ENCODE peak calls at places on chromosomes 5 and 9, in eight cellular contexts. G, V, Q, P, A, S, W and N are unnamed samples.

GRCh38 chr9:112487008-112487798 is 576 bp downstream of the KIAA1958 start:
- DNase-seq in S (peak), A (peak), Q (peak), W (peak), G (peak), V (peak), P (peak), N (peak)

GRCh38 chr9:69379250-69379982 is 54.4 kb downstream of the ENTREP1 start:
- DNase-seq in A (no peak), V (no peak), G (no peak), S (no peak), P (no peak), W (peak), Q (peak), N (no peak)

GRCh38 chr5:139764250-139764791 is 31.3 kb upstream of the PSD2 start:
- DNase-seq in A (peak), S (peak), G (no peak), V (no peak), P (no peak), W (no peak), Q (peak), N (no peak)

GRCh38 chr5:61245936-61246335 is 83.7 kb upstream of the SMIM15 start:
- DNase-seq in V (no peak), G (no peak), W (no peak), Q (no peak), A (no peak), P (peak), S (no peak), N (no peak)

GRCh38 chr9:124077915-124078572 is 66.5 kb downstream of the LHX2 start:
- DNase-seq in W (no peak), G (no peak), Q (peak), P (no peak), V (no peak), A (no peak), S (no peak), N (no peak)

GRCh38 chr9:37650873-37651768 is at the start of gene FRMPD1:
- DNase-seq in P (peak), S (peak), W (peak), V (no peak), G (peak), A (no peak), Q (peak), N (peak)

GRCh38 chr5:109701252-109701651 is 11.5 kb downstream of the MAN2A1 start:
- DNase-seq in P (no peak), Q (no peak), S (no peak), W (no peak), V (no peak), A (no peak), G (no peak), N (no peak)

GRCh38 chr5:96172436-96172835 is 210.8 kb upstream of the ELL2 start:
- DNase-seq in P (no peak), W (peak), V (no peak), Q (peak), S (no peak), G (no peak), A (no peak), N (no peak)

GRCh38 chr5:112005533-112005926 is 248.5 kb upstream of the NREP start:
- DNase-seq in A (no peak), W (no peak), S (no peak), V (no peak), G (no peak), Q (no peak), P (no peak), N (no peak)

GRCh38 chr9:120916573-120916972 is 10.0 kb downstream of the TRAF1 start:
- DNase-seq in S (no peak), W (peak), A (no peak), G (no peak), P (no peak), Q (no peak), V (peak), N (no peak)

GRCh38 chr9:109297899-109298298 is 23.0 kb downstream of the EPB41L4B start:
- DNase-seq in V (no peak), G (no peak), A (no peak), P (no peak), Q (no peak), S (no peak), W (peak), N (no peak)

GRCh38 chr5:33657804-33658435 is 217.2 kb downstream of the TARS1 start:
- DNase-seq in W (no peak), Q (no peak), S (peak), G (no peak), P (no peak), A (no peak), V (no peak), N (no peak)

GRCh38 chr9:129006328-129007034 is 21.6 kb downstream of the SH3GLB2 start:
- DNase-seq in A (peak), W (peak), G (peak), Q (peak), P (peak), V (peak), S (peak), N (peak)

GRCh38 chr5:76548525-76549229 is 74.5 kb downstream of the F2RL2 start:
- DNase-seq in Q (no peak), S (no peak), P (peak), A (no peak), V (no peak), G (no peak), W (no peak), N (no peak)

GRCh38 chr9:31388660-31389059 is 995.8 kb upstream of the ACO1 start:
- DNase-seq in V (no peak), W (no peak), Q (no peak), P (no peak), A (no peak), S (no peak), G (no peak), N (no peak)

GRCh38 chr9:4318741-4319140 is 18.9 kb upstream of the GLIS3 start:
- DNase-seq in P (no peak), Q (no peak), G (no peak), A (no peak), S (no peak), V (no peak), W (no peak), N (no peak)

GRCh38 chr5:109062669-109063068 is 315.0 kb downstream of the FER start:
- DNase-seq in Q (peak), W (peak), V (no peak), S (no peak), A (no peak), G (no peak), P (no peak), N (no peak)

GRCh38 chr9:35826071-35826701 is 2.3 kb downstream of the FAM221B start:
- DNase-seq in V (no peak), Q (peak), P (peak), G (no peak), S (peak), A (peak), W (peak), N (peak)

GRCh38 chr5:172775326-172776234 is 4.6 kb upstream of the DUSP1 start:
- DNase-seq in Q (no peak), P (peak), G (peak), V (peak), W (peak), A (no peak), S (no peak), N (no peak)

GRCh38 chr9:35073276-35073607 is 817 bp upstream of the VCP start:
- DNase-seq in V (no peak), W (no peak), G (no peak), A (no peak), S (no peak), P (no peak), Q (no peak), N (no peak)

GRCh38 chr5:139655727-139656271 is 7.7 kb downstream of the CXXC5 start:
- DNase-seq in V (peak), W (peak), G (peak), P (no peak), A (no peak), Q (peak), S (no peak), N (no peak)

GRCh38 chr9:110555971-110556370 is 23.6 kb downstream of the SVEP1 start:
- DNase-seq in S (no peak), Q (no peak), A (no peak), P (peak), W (peak), G (no peak), V (peak), N (no peak)

GRCh38 chr9:89421595-89421994 is 76.3 kb downstream of the SEMA4D start:
- DNase-seq in G (no peak), Q (peak), S (no peak), A (no peak), W (no peak), V (no peak), P (no peak), N (no peak)

GRCh38 chr5:83102581-83102980 is 25.2 kb downstream of the XRCC4 start:
- DNase-seq in G (no peak), A (no peak), W (peak), P (no peak), S (no peak), Q (no peak), V (no peak), N (no peak)

GRCh38 chr9:99069532-99069931 is 35.4 kb upstream of the TGFBR1 start:
- DNase-seq in Q (no peak), G (no peak), V (no peak), W (no peak), S (no peak), A (no peak), P (no peak), N (no peak)

GRCh38 chr5:153619706-153620105 is 129.2 kb downstream of the GRIA1 start:
- DNase-seq in Q (no peak), V (no peak), G (no peak), A (no peak), S (no peak), W (peak), P (no peak), N (no peak)

GRCh38 chr5:135313405-135313804 is 85.6 kb downstream of the MACROH2A1 start:
- DNase-seq in G (no peak), W (no peak), A (no peak), P (no peak), S (no peak), V (no peak), Q (no peak), N (peak)

GRCh38 chr9:134944351-134944802 is 26.7 kb upstream of the FCN1 start:
- DNase-seq in W (no peak), P (no peak), G (peak), Q (peak), V (no peak), A (no peak), S (no peak), N (no peak)

GRCh38 chr5:2207966-2208544 is 325.3 kb upstream of the IRX4 start:
- DNase-seq in V (no peak), W (no peak), Q (no peak), S (peak), G (peak), P (no peak), A (peak), N (no peak)

GRCh38 chr9:91253488-91253887 is 108.2 kb downstream of the AUH start:
- DNase-seq in G (no peak), S (no peak), A (peak), W (peak), Q (no peak), P (no peak), V (no peak), N (peak)
- TF ChIP-seq CTCF in G (peak), S (peak), A (peak), W (peak), Q (no peak), P (no peak), V (no peak), N (no peak)

GRCh38 chr5:72358925-72359324 is 38.8 kb downstream of the PTCD2 start:
- DNase-seq in Q (no peak), G (no peak), V (no peak), S (no peak), P (no peak), W (no peak), A (no peak), N (no peak)

GRCh38 chr5:72356361-72356760 is 36.2 kb downstream of the PTCD2 start:
- DNase-seq in P (no peak), A (no peak), W (no peak), V (no peak), Q (no peak), G (no peak), S (no peak), N (no peak)

GRCh38 chr5:72353046-72353445 is 32.9 kb downstream of the PTCD2 start:
- DNase-seq in S (no peak), P (no peak), W (peak), A (no peak), G (no peak), Q (peak), V (no peak), N (no peak)

DNA sequence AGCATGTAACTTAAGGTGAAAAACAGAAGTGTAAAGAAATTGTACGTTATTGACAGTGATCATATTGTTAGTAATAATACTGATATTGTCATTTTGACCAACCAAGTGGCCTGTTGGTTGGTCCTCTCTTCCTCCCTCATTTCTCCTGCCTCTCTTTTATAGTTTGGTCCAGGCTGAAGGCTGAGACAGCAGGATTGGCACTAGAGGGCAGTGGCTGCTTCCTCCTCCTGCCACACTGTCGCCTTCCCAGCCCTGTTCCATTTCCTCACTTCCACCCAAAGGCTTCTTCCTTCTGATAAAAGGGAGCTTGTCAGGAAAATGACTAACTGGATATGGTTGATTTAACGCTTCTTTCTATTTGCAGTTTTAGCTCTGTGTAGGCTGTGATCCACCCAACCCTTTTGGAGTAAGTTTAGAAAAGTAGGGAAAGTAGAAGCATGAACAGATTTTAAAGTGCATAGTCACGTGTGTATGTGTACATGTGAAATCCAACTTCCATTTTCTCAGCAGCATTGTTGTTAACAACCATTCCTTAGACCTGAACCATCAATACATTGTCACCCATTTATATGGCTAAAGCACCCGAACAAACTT is 35.6 kb downstream of the PTCD2 start:
- DNase-seq in W (no peak), A (peak), G (no peak), S (peak), P (no peak), V (peak), Q (no peak), N (no peak)
- TF ChIP-seq CTCF in W (peak), A (peak), G (peak), S (peak), P (peak), V (peak), Q (peak), N (peak)

GRCh38 chr9:92658611-92659010 is 11.3 kb downstream of the IPPK start:
- DNase-seq in S (no peak), P (no peak), Q (no peak), W (no peak), A (no peak), G (no peak), V (no peak), N (no peak)

GRCh38 chr9:92656537-92656925 is 13.4 kb downstream of the IPPK start:
- DNase-seq in P (no peak), S (no peak), Q (peak), W (no peak), V (no peak), A (no peak), G (no peak), N (no peak)

GRCh38 chr9:92655896-92656536 is 13.9 kb downstream of the IPPK start:
- DNase-seq in Q (peak), W (no peak), S (no peak), V (no peak), G (no peak), P (no peak), A (no peak), N (no peak)

GRCh38 chr9:92658176-92658575 is 11.8 kb downstream of the IPPK start:
- DNase-seq in S (no peak), A (no peak), W (no peak), P (no peak), Q (no peak), G (no peak), V (no peak), N (no peak)

GRCh38 chr9:92657296-92658094 is 12.4 kb downstream of the IPPK start:
- DNase-seq in Q (peak), A (no peak), G (no peak), P (no peak), W (no peak), V (no peak), S (no peak), N (no peak)
- TF ChIP-seq CTCF in Q (no peak), A (no peak), G (no peak), P (no peak), W (no peak), V (no peak), S (peak), N (no peak)

GRCh38 chr9:137771580-137771979 is 106.0 kb upstream of the CACNA1B start:
- DNase-seq in A (no peak), G (no peak), V (no peak), P (no peak), Q (peak), W (no peak), S (no peak), N (no peak)

GRCh38 chr9:137777761-137778160 is 99.8 kb upstream of the CACNA1B start:
- DNase-seq in V (no peak), A (no peak), G (no peak), P (no peak), Q (peak), W (no peak), S (no peak), N (no peak)

GRCh38 chr9:137776306-137776995 is 101.1 kb upstream of the CACNA1B start:
- DNase-seq in W (no peak), V (no peak), S (no peak), A (no peak), Q (peak), G (no peak), P (no peak), N (no peak)

GRCh38 chr9:137774775-137775386 is 102.7 kb upstream of the CACNA1B start:
- DNase-seq in W (no peak), S (peak), P (no peak), G (no peak), Q (peak), A (no peak), V (no peak), N (no peak)

DNA sequence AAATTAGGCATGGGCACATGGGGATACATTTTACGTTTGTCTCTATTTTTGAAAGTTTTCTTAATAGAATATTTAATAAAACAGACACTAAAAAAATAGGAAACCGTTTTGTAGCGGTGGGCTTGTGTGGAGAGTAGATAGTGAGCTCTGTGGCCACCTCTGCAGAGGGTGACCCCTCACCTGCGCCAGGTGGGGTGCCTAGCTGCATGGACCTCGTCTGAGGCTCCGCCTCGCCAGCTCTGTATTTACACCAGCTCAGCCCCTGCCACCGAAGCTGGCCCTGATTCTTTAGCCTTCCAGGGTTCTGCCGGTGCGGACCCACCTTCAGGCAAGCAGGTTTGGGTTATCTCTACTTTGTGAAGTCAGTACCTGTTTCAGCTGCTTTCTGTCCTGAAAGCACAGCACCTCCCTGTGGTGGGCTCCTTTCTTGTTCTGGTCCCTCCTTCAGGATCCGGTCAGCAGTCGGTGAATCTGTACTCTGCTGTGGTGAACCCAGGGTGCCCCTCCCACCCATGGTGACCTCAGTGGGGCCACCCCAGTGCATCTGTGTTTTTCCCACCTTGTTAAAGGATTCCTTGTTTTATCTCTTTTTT is 105.2 kb upstream of the CACNA1B start:
- DNase-seq in G (no peak), P (no peak), V (no peak), S (peak), Q (peak), A (peak), W (no peak), N (no peak)
- TF ChIP-seq CTCF in G (no peak), P (no peak), V (no peak), S (peak), Q (peak), A (peak), W (peak), N (peak)

GRCh38 chr5:3599283-3600105 is 3.9 kb downstream of the IRX1 start:
- DNase-seq in V (no peak), Q (peak), G (no peak), W (no peak), A (no peak), P (no peak), S (peak), N (no peak)
- TF ChIP-seq CTCF in V (no peak), Q (no peak), G (no peak), W (no peak), A (peak), P (no peak), S (peak), N (no peak)

GRCh38 chr5:142186821-142187594 is 78.4 kb downstream of the NDFIP1 start:
- DNase-seq in S (no peak), W (peak), Q (no peak), A (peak), P (peak), G (no peak), V (no peak), N (no peak)
- TF ChIP-seq CTCF in S (no peak), W (no peak), Q (no peak), A (no peak), P (no peak), G (no peak), V (no peak), N (no peak)